ENCODE peak calls at places on chromosomes 1 and 21, in four cellular contexts. One of them, this sample, is unnamed.
A peak's percentile ranks its signal among the peaks of the same experiment; 100 is the strongest.

GRCh38 chr21:28521932-28522826 is 470.5 kb downstream of the LTN1 start:
- DNase-seq in HCT116: no peak
- DNase-seq in K562: no peak
- DNase-seq in HepG2: no peak
- DNase-seq in this sample: no peak

GRCh38 chr21:34647552-34647951 is 21.2 kb upstream of the CLIC6 start:
- DNase-seq in HCT116: no peak
- DNase-seq in K562: no peak
- DNase-seq in HepG2: no peak
- DNase-seq in this sample: no peak

GRCh38 chr1:240491156-240491555 is 120.8 kb downstream of the GREM2 start:
- DNase-seq in HCT116: no peak
- DNase-seq in K562: no peak
- DNase-seq in HepG2: no peak
- DNase-seq in this sample: no peak

GRCh38 chr1:46341222-46342083 is 846 bp downstream of the NSUN4 start:
- DNase-seq in HCT116: no peak
- DNase-seq in K562: peak; percentile 36
- DNase-seq in HepG2: no peak
- DNase-seq in this sample: no peak

GRCh38 chr1:53511933-53512806 is 53.0 kb downstream of the DMRTB1 start:
- DNase-seq in HCT116: no peak
- DNase-seq in K562: no peak
- DNase-seq in HepG2: no peak
- DNase-seq in this sample: no peak

GRCh38 chr1:229094476-229095311 is 176.2 kb upstream of the RAB4A start:
- DNase-seq in HCT116: no peak
- DNase-seq in K562: no peak
- DNase-seq in HepG2: no peak
- DNase-seq in this sample: no peak

GRCh38 chr21:20647603-20648002 is 350.6 kb upstream of the NCAM2 start:
- DNase-seq in HCT116: no peak
- DNase-seq in K562: no peak
- DNase-seq in HepG2: no peak
- DNase-seq in this sample: no peak

GRCh38 chr1:8202182-8202905 is 115.6 kb upstream of the SLC45A1 start:
- DNase-seq in HCT116: peak; percentile 77
- DNase-seq in K562: peak; percentile 45
- DNase-seq in HepG2: peak; percentile 78
- DNase-seq in this sample: peak; percentile 71

GRCh38 chr1:156212130-156212529 is 677 bp upstream of the PMF1 start:
- DNase-seq in HCT116: no peak
- DNase-seq in K562: no peak
- DNase-seq in HepG2: no peak
- DNase-seq in this sample: no peak

GRCh38 chr1:165481820-165482532 is 37.0 kb upstream of the RXRG start:
- DNase-seq in HCT116: peak; percentile 28
- DNase-seq in K562: no peak
- DNase-seq in HepG2: no peak
- DNase-seq in this sample: no peak

GRCh38 chr1:23168079-23168461 is 586 bp downstream of the LUZP1 start:
- DNase-seq in HCT116: no peak
- DNase-seq in K562: no peak
- DNase-seq in HepG2: no peak
- DNase-seq in this sample: no peak

GRCh38 chr1:11806307-11806936 is 431 bp downstream of the CLCN6 start:
- DNase-seq in HCT116: no peak
- DNase-seq in K562: peak; percentile 54
- DNase-seq in HepG2: no peak
- DNase-seq in this sample: peak; percentile 22

GRCh38 chr1:160781129-160781808 is 14.7 kb upstream of the LY9 start:
- DNase-seq in HCT116: no peak
- DNase-seq in K562: no peak
- DNase-seq in HepG2: no peak
- DNase-seq in this sample: no peak

GRCh38 chr1:243354511-243355153 is 98.8 kb downstream of the SDCCAG8 start:
- DNase-seq in HCT116: no peak
- DNase-seq in K562: no peak
- DNase-seq in HepG2: no peak
- DNase-seq in this sample: no peak

GRCh38 chr1:209584186-209584776 is 767 bp downstream of the CAMK1G start:
- DNase-seq in HCT116: no peak
- DNase-seq in K562: no peak
- DNase-seq in HepG2: no peak
- DNase-seq in this sample: no peak

GRCh38 chr1:84995484-84996334 is 1.2 kb downstream of the MCOLN2 start:
- DNase-seq in HCT116: no peak
- DNase-seq in K562: no peak
- DNase-seq in HepG2: no peak
- DNase-seq in this sample: no peak

GRCh38 chr1:62438163-62438562 is 1.3 kb downstream of the USP1 start:
- DNase-seq in HCT116: no peak
- DNase-seq in K562: no peak
- DNase-seq in HepG2: no peak
- DNase-seq in this sample: no peak

GRCh38 chr1:100458925-100459814 is 78.8 kb upstream of the GPR88 start:
- DNase-seq in HCT116: peak; percentile 63
- DNase-seq in K562: peak; percentile 38
- DNase-seq in HepG2: peak; percentile 66
- DNase-seq in this sample: peak; percentile 53

GRCh38 chr1:100452641-100453040 is 85.3 kb upstream of the GPR88 start:
- DNase-seq in HCT116: no peak
- DNase-seq in K562: no peak
- DNase-seq in HepG2: no peak
- DNase-seq in this sample: no peak

GRCh38 chr1:100457683-100458082 is 80.3 kb upstream of the GPR88 start:
- DNase-seq in HCT116: no peak
- DNase-seq in K562: no peak
- DNase-seq in HepG2: no peak
- DNase-seq in this sample: no peak

GRCh38 chr1:100456880-100457279 is 81.1 kb upstream of the GPR88 start:
- DNase-seq in HCT116: no peak
- DNase-seq in K562: no peak
- DNase-seq in HepG2: no peak
- DNase-seq in this sample: no peak

GRCh38 chr1:100455478-100456072 is 82.4 kb upstream of the GPR88 start:
- DNase-seq in HCT116: no peak
- DNase-seq in K562: no peak
- DNase-seq in HepG2: no peak
- DNase-seq in this sample: no peak
- TF ChIP-seq CTCF in HCT116: peak; percentile 29
- TF ChIP-seq CTCF in K562: peak; percentile 35
- TF ChIP-seq CTCF in HepG2: peak; percentile 27
- TF ChIP-seq CTCF in this sample: peak; percentile 58

GRCh38 chr1:16196874-16197273 is 15.6 kb downstream of the ARHGEF19 start:
- DNase-seq in HCT116: no peak
- DNase-seq in K562: no peak
- DNase-seq in HepG2: no peak
- DNase-seq in this sample: no peak

GRCh38 chr1:16202281-16203210 is 9.9 kb downstream of the ARHGEF19 start:
- DNase-seq in HCT116: no peak
- DNase-seq in K562: no peak
- DNase-seq in HepG2: no peak
- DNase-seq in this sample: no peak

GRCh38 chr1:16198444-16199156 is 13.9 kb downstream of the ARHGEF19 start:
- DNase-seq in HCT116: no peak
- DNase-seq in K562: no peak
- DNase-seq in HepG2: no peak
- DNase-seq in this sample: no peak

GRCh38 chr1:16199700-16200099 is 12.8 kb downstream of the ARHGEF19 start:
- DNase-seq in HCT116: no peak
- DNase-seq in K562: no peak
- DNase-seq in HepG2: no peak
- DNase-seq in this sample: no peak

GRCh38 chr1:16199157-16199501 is 13.3 kb downstream of the ARHGEF19 start:
- DNase-seq in HCT116: no peak
- DNase-seq in K562: no peak
- DNase-seq in HepG2: no peak
- DNase-seq in this sample: no peak
- H3K4me3 ChIP-seq in HCT116: no peak overlapping the region
- H3K4me3 ChIP-seq in K562: no peak overlapping the region
- H3K4me3 ChIP-seq in HepG2: no peak overlapping the region
- H3K4me3 ChIP-seq in this sample: no peak overlapping the region

DNA sequence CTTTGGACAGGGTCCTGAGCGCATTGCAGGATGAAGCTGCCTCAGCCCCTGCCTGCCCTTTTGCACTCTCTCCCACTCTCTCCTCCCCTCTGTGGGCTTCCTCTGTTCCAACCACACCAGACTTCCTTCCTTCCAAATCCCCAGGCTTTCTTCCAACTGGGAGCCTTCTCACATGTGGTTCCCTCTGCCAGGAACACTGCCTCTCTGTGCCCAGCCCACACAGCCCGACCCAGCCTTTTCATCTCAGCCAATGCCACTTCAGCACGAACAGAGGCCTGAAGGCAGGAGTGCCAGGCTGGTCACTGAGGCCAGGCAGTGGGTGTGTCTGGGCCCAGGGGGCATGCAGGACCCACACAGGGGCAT is 5.9 kb downstream of the SELENON start:
- DNase-seq in HCT116: no peak
- DNase-seq in K562: no peak
- DNase-seq in HepG2: no peak
- DNase-seq in this sample: no peak
- TF ChIP-seq TCF7L2 in HCT116: no peak
- TF ChIP-seq TCF7L2 in K562: no peak
- TF ChIP-seq TCF7L2 in HepG2: no peak
- TF ChIP-seq TCF7L2 in this sample: no peak

DNA sequence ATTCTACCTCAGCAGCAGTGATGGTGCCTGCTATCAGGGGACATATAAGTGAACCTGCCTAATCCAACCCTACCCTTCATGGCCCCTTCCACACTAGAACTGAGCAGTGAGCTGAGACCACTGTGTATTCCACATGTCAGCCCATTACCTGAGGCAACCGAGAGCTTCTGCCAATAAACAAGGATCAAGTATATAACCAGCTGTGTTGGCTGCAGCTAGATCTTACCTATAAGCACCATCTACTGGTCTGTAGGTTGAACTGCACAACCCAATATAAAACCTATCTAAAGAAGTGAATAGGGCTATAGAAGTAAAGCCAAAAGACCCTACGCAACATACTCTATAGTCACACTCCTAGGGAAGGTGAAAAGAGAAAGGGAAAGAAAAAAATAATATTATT is 376.9 kb downstream of the HHIPL2 start:
- DNase-seq in HCT116: peak; percentile 21
- DNase-seq in K562: no peak
- DNase-seq in HepG2: peak; percentile 5
- DNase-seq in this sample: peak; percentile 10
- TF ChIP-seq CTCF in HCT116: peak; percentile 53
- TF ChIP-seq CTCF in K562: peak; percentile 37
- TF ChIP-seq CTCF in HepG2: peak; percentile 60
- TF ChIP-seq CTCF in this sample: peak; percentile 62

GRCh38 chr1:89609339-89609725 is 23.6 kb upstream of the LRRC8C start:
- DNase-seq in HCT116: no peak
- DNase-seq in K562: no peak
- DNase-seq in HepG2: no peak
- DNase-seq in this sample: no peak

GRCh38 chr1:89613928-89614327 is 19.0 kb upstream of the LRRC8C start:
- DNase-seq in HCT116: no peak
- DNase-seq in K562: no peak
- DNase-seq in HepG2: no peak
- DNase-seq in this sample: no peak

GRCh38 chr1:89610457-89610991 is 22.4 kb upstream of the LRRC8C start:
- DNase-seq in HCT116: no peak
- DNase-seq in K562: no peak
- DNase-seq in HepG2: no peak
- DNase-seq in this sample: no peak

GRCh38 chr1:89609781-89610456 is 23.0 kb upstream of the LRRC8C start:
- DNase-seq in HCT116: no peak
- DNase-seq in K562: no peak
- DNase-seq in HepG2: peak; percentile 45
- DNase-seq in this sample: no peak

GRCh38 chr1:89611721-89612120 is 21.2 kb upstream of the LRRC8C start:
- DNase-seq in HCT116: no peak
- DNase-seq in K562: no peak
- DNase-seq in HepG2: no peak
- DNase-seq in this sample: no peak
- H3K4me3 ChIP-seq in HCT116: no peak overlapping the region
- H3K4me3 ChIP-seq in K562: no peak overlapping the region
- H3K4me3 ChIP-seq in HepG2: no peak overlapping the region
- H3K4me3 ChIP-seq in this sample: no peak overlapping the region

GRCh38 chr21:27362249-27362648 is 395.4 kb upstream of the ADAMTS5 start:
- DNase-seq in HCT116: no peak
- DNase-seq in K562: no peak
- DNase-seq in HepG2: no peak
- DNase-seq in this sample: no peak
- TF ChIP-seq TCF7L2 in HCT116: no peak
- TF ChIP-seq TCF7L2 in K562: no peak
- TF ChIP-seq TCF7L2 in HepG2: no peak
- TF ChIP-seq TCF7L2 in this sample: no peak

GRCh38 chr21:25790122-25790951 is 55.6 kb downstream of the GABPA start:
- DNase-seq in HCT116: peak; percentile 34
- DNase-seq in K562: peak; percentile 11
- DNase-seq in HepG2: peak; percentile 19
- DNase-seq in this sample: peak; percentile 38
- TF ChIP-seq CTCF in HCT116: peak; percentile 49
- TF ChIP-seq CTCF in K562: peak; percentile 47
- TF ChIP-seq CTCF in HepG2: peak; percentile 54
- TF ChIP-seq CTCF in this sample: peak; percentile 64

GRCh38 chr1:111200802-111201161 is 336 bp upstream of the DENND2D start:
- DNase-seq in HCT116: no peak
- DNase-seq in K562: no peak
- DNase-seq in HepG2: no peak
- DNase-seq in this sample: no peak

GRCh38 chr1:111198836-111199235 is 1.6 kb downstream of the DENND2D start:
- DNase-seq in HCT116: no peak
- DNase-seq in K562: no peak
- DNase-seq in HepG2: no peak
- DNase-seq in this sample: no peak

GRCh38 chr1:111199881-111200801 is at the start of gene DENND2D:
- DNase-seq in HCT116: no peak
- DNase-seq in K562: no peak
- DNase-seq in HepG2: no peak
- DNase-seq in this sample: no peak

GRCh38 chr1:111197598-111198289 is 2.7 kb downstream of the DENND2D start:
- DNase-seq in HCT116: no peak
- DNase-seq in K562: peak; percentile 40
- DNase-seq in HepG2: no peak
- DNase-seq in this sample: peak; percentile 4

GRCh38 chr1:111199329-111199728 is 1.1 kb downstream of the DENND2D start:
- DNase-seq in HCT116: no peak
- DNase-seq in K562: no peak
- DNase-seq in HepG2: no peak
- DNase-seq in this sample: no peak
- H3K4me3 ChIP-seq in HCT116: no peak overlapping the region
- H3K4me3 ChIP-seq in K562: no peak overlapping the region
- H3K4me3 ChIP-seq in HepG2: no peak overlapping the region
- H3K4me3 ChIP-seq in this sample: no peak overlapping the region

This sample was measured in Panc1.